ENCODE peak calls at places on chromosomes 2 and 18, in seven cellular contexts. J, D, C, W, G, K and R are unnamed samples.
A peak's percentile ranks its signal among the peaks of the same experiment; 100 is the strongest.

GRCh38 chr2:72205546-72205863 is 57.8 kb upstream of the CYP26B1 start:
- DNase-seq in J (no peak), D (no peak), C (no peak), W (no peak), G (no peak), K (no peak), R (no peak)

GRCh38 chr2:45494275-45494977 is 116.6 kb downstream of the SRBD1 start:
- DNase-seq in J (peak; percentile 61), D (peak; percentile 73), C (peak; percentile 91), W (peak; percentile 21), G (no peak), K (peak; percentile 88), R (peak; percentile 86)

GRCh38 chr18:57759650-57760049 is 43.5 kb downstream of the ATP8B1 start:
- DNase-seq in J (peak; percentile 49), D (no peak), C (peak; percentile 66), W (no peak), G (no peak), K (peak; percentile 49), R (peak; percentile 70)

GRCh38 chr2:144032566-144032965 is 487.4 kb downstream of the ZEB2 start:
- DNase-seq in J (no peak), D (no peak), C (peak; percentile 56), W (no peak), G (no peak), K (peak; percentile 68), R (peak; percentile 85)

GRCh38 chr2:80302001-80302464 is 2.5 kb downstream of the LRRTM1 start:
- DNase-seq in J (no peak), D (no peak), C (no peak), W (no peak), G (no peak), K (no peak), R (no peak)

GRCh38 chr2:240323601-240324291 is 111.7 kb upstream of the GPC1 start:
- DNase-seq in J (no peak), D (no peak), C (no peak), W (no peak), G (no peak), K (no peak), R (no peak)

GRCh38 chr2:16009560-16009959 is 69.2 kb downstream of the MYCN start:
- DNase-seq in J (no peak), D (no peak), C (no peak), W (no peak), G (no peak), K (no peak), R (no peak)

GRCh38 chr2:111670776-111671175 is 213.2 kb downstream of the ANAPC1 start:
- DNase-seq in J (no peak), D (no peak), C (no peak), W (no peak), G (no peak), K (no peak), R (no peak)

GRCh38 chr2:147399011-147399410 is 445.8 kb upstream of the ACVR2A start:
- DNase-seq in J (no peak), D (no peak), C (no peak), W (no peak), G (no peak), K (peak; percentile 69), R (peak; percentile 22)

GRCh38 chr2:120204022-120204405 is 19.2 kb downstream of the TMEM185B start:
- DNase-seq in J (no peak), D (no peak), C (no peak), W (no peak), G (no peak), K (no peak), R (no peak)

GRCh38 chr18:39701839-39702238 is 2136.2 kb upstream of the CELF4 start:
- DNase-seq in J (peak; percentile 54), D (peak; percentile 32), C (peak; percentile 49), W (no peak), G (no peak), K (peak; percentile 18), R (peak; percentile 25)

GRCh38 chr18:79380816-79381806 is 14.6 kb upstream of the NFATC1 start:
- DNase-seq in J (no peak), D (peak; percentile 79), C (peak; percentile 56), W (no peak), G (peak; percentile 76), K (peak; percentile 57), R (peak; percentile 41)

GRCh38 chr2:126930970-126931590 is 32.4 kb downstream of the TEX51 start:
- DNase-seq in J (no peak), D (no peak), C (no peak), W (no peak), G (no peak), K (no peak), R (no peak)

GRCh38 chr18:78106946-78107345 is 857.3 kb downstream of the GALR1 start:
- DNase-seq in J (no peak), D (no peak), C (no peak), W (no peak), G (no peak), K (no peak), R (no peak)

GRCh38 chr18:70276416-70277145 is 12.3 kb upstream of the SOCS6 start:
- DNase-seq in J (no peak), D (no peak), C (no peak), W (no peak), G (no peak), K (no peak), R (no peak)

GRCh38 chr18:13809521-13810252 is 14.3 kb upstream of the MC5R start:
- DNase-seq in J (no peak), D (no peak), C (no peak), W (no peak), G (no peak), K (no peak), R (no peak)

GRCh38 chr18:9413586-9413985 is 61.7 kb upstream of the RALBP1 start:
- DNase-seq in J (peak; percentile 92), D (no peak), C (peak; percentile 95), W (no peak), G (no peak), K (peak; percentile 76), R (peak; percentile 89)

GRCh38 chr2:168697668-168698121 is 104.7 kb upstream of the NOSTRIN start:
- DNase-seq in J (peak; percentile 11), D (peak; percentile 59), C (peak; percentile 59), W (no peak), G (no peak), K (no peak), R (peak; percentile 11)

GRCh38 chr18:25349926-25350560 is 1.9 kb downstream of the ZNF521 start:
- DNase-seq in J (no peak), D (peak; percentile 31), C (no peak), W (no peak), G (peak; percentile 12), K (peak; percentile 20), R (no peak)

GRCh38 chr2:238081150-238081549 is 19.0 kb upstream of the ESPNL start:
- DNase-seq in J (no peak), D (no peak), C (no peak), W (no peak), G (peak; percentile 13), K (no peak), R (no peak)

GRCh38 chr18:26286008-26286407 is 59.8 kb downstream of the TAF4B start:
- DNase-seq in J (no peak), D (no peak), C (no peak), W (no peak), G (no peak), K (no peak), R (no peak)

GRCh38 chr2:193518061-193518817 is 1323.5 kb upstream of the TMEFF2 start:
- DNase-seq in J (peak; percentile 12), D (no peak), C (peak; percentile 54), W (no peak), G (no peak), K (peak; percentile 9), R (peak; percentile 91)

GRCh38 chr18:13235981-13236380 is 17.4 kb downstream of the LDLRAD4 start:
- DNase-seq in J (no peak), D (peak; percentile 50), C (no peak), W (no peak), G (peak; percentile 12), K (no peak), R (no peak)

GRCh38 chr18:49025767-49026500 is 75.2 kb upstream of the SMAD7 start:
- DNase-seq in J (no peak), D (peak; percentile 7), C (no peak), W (no peak), G (no peak), K (no peak), R (no peak)

GRCh38 chr2:82636411-82637020 is 1822.6 kb downstream of the SUCLG1 start:
- DNase-seq in J (peak; percentile 34), D (no peak), C (peak; percentile 48), W (no peak), G (no peak), K (peak; percentile 51), R (no peak)

GRCh38 chr18:48455555-48456478 is 46.6 kb upstream of the ZBTB7C start:
- DNase-seq in J (peak; percentile 88), D (peak; percentile 49), C (peak; percentile 96), W (no peak), G (no peak), K (peak; percentile 96), R (peak; percentile 87)

GRCh38 chr2:217610411-217610814 is 392.4 kb downstream of the TNS1 start:
- DNase-seq in J (no peak), D (peak; percentile 83), C (no peak), W (peak; percentile 31), G (no peak), K (no peak), R (no peak)

GRCh38 chr18:76490040-76490439 is 5.0 kb downstream of the ZNF516 start:
- DNase-seq in J (no peak), D (no peak), C (no peak), W (no peak), G (no peak), K (no peak), R (no peak)
- H3K4me3 ChIP-seq in J (peak overlapping the region; percentile 79), D (peak overlapping the region; percentile 73), C (peak overlapping the region; percentile 79), W (peak overlapping the region; percentile 82), G (no peak overlapping the region), K (peak overlapping the region; percentile 65), R (peak overlapping the region; percentile 73)

DNA sequence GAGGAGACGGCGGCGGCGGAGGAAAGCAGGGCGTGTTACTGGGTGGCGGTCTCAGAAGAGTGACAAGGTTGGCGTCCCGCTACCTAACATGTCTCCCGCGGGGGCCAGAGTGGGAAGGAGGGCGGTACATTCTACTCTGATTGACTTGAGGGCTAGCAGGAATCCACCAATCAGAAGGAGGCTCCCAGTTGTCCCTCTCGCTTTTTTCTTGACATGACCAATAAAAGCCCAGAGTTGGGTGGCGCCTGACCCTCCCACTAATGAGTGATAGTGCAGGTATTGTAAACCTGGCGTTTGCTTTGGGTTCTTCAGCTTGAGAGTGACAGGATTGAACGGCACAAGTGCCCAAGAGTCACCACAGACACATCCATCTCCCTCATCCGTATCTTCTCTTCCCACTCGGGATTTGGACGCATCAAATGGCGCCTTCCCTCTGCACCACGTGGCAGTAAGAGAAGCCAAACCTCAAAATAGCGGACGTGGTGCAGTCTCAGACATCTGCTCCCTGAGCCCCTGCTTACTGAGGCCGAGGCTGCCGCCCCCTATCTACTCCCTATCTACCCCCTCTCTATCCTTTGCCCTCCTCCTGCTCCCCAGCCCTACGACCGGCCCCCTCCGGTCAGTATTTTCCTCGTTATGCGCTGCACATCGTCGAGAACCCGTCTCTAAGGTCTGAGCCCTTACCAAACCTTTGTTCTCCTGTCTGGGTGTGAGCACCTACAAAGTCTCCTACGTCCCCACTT is 746 bp upstream of the FAM161A start:
- DNase-seq in J (peak; percentile 97), D (peak; percentile 96), C (peak; percentile 99), W (peak; percentile 93), G (peak; percentile 92), K (peak; percentile 98), R (peak; percentile 97)
- TF ChIP-seq CTCF in J (no peak), D (peak; percentile 7), C (no peak), W (no peak), G (peak; percentile 29), K (no peak), R (no peak)

GRCh38 chr2:68739261-68740183 is 4.9 kb downstream of the ARHGAP25 start:
- DNase-seq in J (no peak), D (no peak), C (no peak), W (no peak), G (no peak), K (no peak), R (no peak)
- H3K4me3 ChIP-seq in J (no peak overlapping the region), D (no peak overlapping the region), C (no peak overlapping the region), W (no peak overlapping the region), G (no peak overlapping the region), K (no peak overlapping the region), R (no peak overlapping the region)

GRCh38 chr2:224807153-224807964 is 91.2 kb upstream of the CCDC195 start:
- DNase-seq in J (no peak), D (no peak), C (peak; percentile 48), W (no peak), G (no peak), K (no peak), R (no peak)
- TF ChIP-seq CTCF in J (peak; percentile 32), D (no peak), C (peak; percentile 54), W (no peak), G (no peak), K (no peak), R (peak; percentile 20)